ENCODE peak calls at places on chromosome 22, in five cellular contexts. One of them, this sample, is unnamed.

GRCh38 chr22:42700901-42701300 is 19.8 kb downstream of the A4GALT start:
- DNase-seq in body of pancreas: no peak
- DNase-seq in BE2C: no peak
- DNase-seq in NCI-H1417: no peak
- DNase-seq in NCI-H1092 treated with DMSO at 0.1 percent for 48 hours: no peak
- DNase-seq in this sample: no peak

GRCh38 chr22:49039625-49040024 is 788.0 kb downstream of the BRD1 start:
- DNase-seq in BE2C: no peak
- DNase-seq in NCI-H1417: no peak
- DNase-seq in body of pancreas: no peak
- DNase-seq in NCI-H1092 treated with DMSO at 0.1 percent for 48 hours: no peak
- DNase-seq in this sample: no peak

GRCh38 chr22:47818496-47818895 is 1056.0 kb downstream of the TBC1D22A start:
- DNase-seq in NCI-H1092 treated with DMSO at 0.1 percent for 48 hours: no peak
- DNase-seq in BE2C: no peak
- DNase-seq in NCI-H1417: no peak
- DNase-seq in body of pancreas: no peak
- DNase-seq in this sample: no peak

GRCh38 chr22:30946354-30946753 is 22.2 kb downstream of the MORC2 start:
- DNase-seq in BE2C: no peak
- DNase-seq in NCI-H1417: no peak
- DNase-seq in body of pancreas: no peak
- DNase-seq in NCI-H1092 treated with DMSO at 0.1 percent for 48 hours: no peak
- DNase-seq in this sample: no peak

GRCh38 chr22:38720350-38720749 is 14.6 kb downstream of the GTPBP1 start:
- DNase-seq in BE2C: no peak
- DNase-seq in NCI-H1092 treated with DMSO at 0.1 percent for 48 hours: no peak
- DNase-seq in NCI-H1417: no peak
- DNase-seq in body of pancreas: no peak
- DNase-seq in this sample: no peak

GRCh38 chr22:17562906-17563870 is at the start of gene SLC25A18:
- DNase-seq in NCI-H1417: no peak
- DNase-seq in BE2C: no peak
- DNase-seq in body of pancreas: peak; percentile 40
- DNase-seq in NCI-H1092 treated with DMSO at 0.1 percent for 48 hours: no peak
- DNase-seq in this sample: no peak

GRCh38 chr22:30591191-30591587 is 521 bp downstream of the PES1 start:
- DNase-seq in NCI-H1417: no peak
- DNase-seq in body of pancreas: no peak
- DNase-seq in NCI-H1092 treated with DMSO at 0.1 percent for 48 hours: no peak
- DNase-seq in BE2C: no peak
- DNase-seq in this sample: no peak

GRCh38 chr22:37943471-37944198 is 9.8 kb downstream of the C22orf23 start:
- DNase-seq in NCI-H1417: no peak
- DNase-seq in body of pancreas: no peak
- DNase-seq in NCI-H1092 treated with DMSO at 0.1 percent for 48 hours: no peak
- DNase-seq in BE2C: no peak
- DNase-seq in this sample: peak; percentile 38

GRCh38 chr22:30048711-30049110 is 31.6 kb upstream of the HORMAD2 start:
- DNase-seq in BE2C: no peak
- DNase-seq in NCI-H1092 treated with DMSO at 0.1 percent for 48 hours: no peak
- DNase-seq in body of pancreas: no peak
- DNase-seq in NCI-H1417: no peak
- DNase-seq in this sample: peak; percentile 24

GRCh38 chr22:39317084-39317755 is 2.2 kb downstream of the RPL3 start:
- DNase-seq in body of pancreas: no peak
- DNase-seq in NCI-H1092 treated with DMSO at 0.1 percent for 48 hours: no peak
- DNase-seq in BE2C: no peak
- DNase-seq in NCI-H1417: no peak
- DNase-seq in this sample: no peak

GRCh38 chr22:50576806-50577696 is 1.2 kb downstream of the CPT1B start:
- DNase-seq in body of pancreas: no peak
- DNase-seq in NCI-H1417: no peak
- DNase-seq in NCI-H1092 treated with DMSO at 0.1 percent for 48 hours: no peak
- DNase-seq in BE2C: no peak
- DNase-seq in this sample: no peak

GRCh38 chr22:30423296-30423958 is 2.1 kb upstream of the MTFP1 start:
- DNase-seq in NCI-H1417: peak; percentile 84
- DNase-seq in body of pancreas: no peak
- DNase-seq in BE2C: peak; percentile 30
- DNase-seq in NCI-H1092 treated with DMSO at 0.1 percent for 48 hours: no peak
- DNase-seq in this sample: peak; percentile 80

GRCh38 chr22:29916007-29916544 is 33.1 kb downstream of the MTMR3 start:
- DNase-seq in body of pancreas: no peak
- DNase-seq in NCI-H1092 treated with DMSO at 0.1 percent for 48 hours: no peak
- DNase-seq in NCI-H1417: no peak
- DNase-seq in BE2C: no peak
- DNase-seq in this sample: peak; percentile 0

GRCh38 chr22:50262460-50262911 is 1.0 kb upstream of the MAPK12 start:
- DNase-seq in body of pancreas: no peak
- DNase-seq in NCI-H1092 treated with DMSO at 0.1 percent for 48 hours: no peak
- DNase-seq in NCI-H1417: no peak
- DNase-seq in BE2C: no peak
- DNase-seq in this sample: no peak

GRCh38 chr22:47290706-47291430 is 528.4 kb downstream of the TBC1D22A start:
- DNase-seq in BE2C: no peak
- DNase-seq in body of pancreas: no peak
- DNase-seq in NCI-H1417: no peak
- DNase-seq in NCI-H1092 treated with DMSO at 0.1 percent for 48 hours: no peak
- DNase-seq in this sample: no peak

GRCh38 chr22:46054091-46054877 is 77.3 kb upstream of the WNT7B start:
- DNase-seq in body of pancreas: peak; percentile 77
- DNase-seq in NCI-H1092 treated with DMSO at 0.1 percent for 48 hours: no peak
- DNase-seq in BE2C: peak; percentile 79
- DNase-seq in NCI-H1417: no peak
- DNase-seq in this sample: peak; percentile 38

GRCh38 chr22:40040927-40041326 is 46.2 kb downstream of the FAM83F start:
- DNase-seq in BE2C: peak; percentile 70
- DNase-seq in body of pancreas: peak; percentile 49
- DNase-seq in NCI-H1092 treated with DMSO at 0.1 percent for 48 hours: peak; percentile 33
- DNase-seq in NCI-H1417: no peak
- DNase-seq in this sample: no peak

GRCh38 chr22:35315141-35315854 is 15.6 kb downstream of the TOM1 start:
- DNase-seq in BE2C: no peak
- DNase-seq in body of pancreas: no peak
- DNase-seq in NCI-H1417: no peak
- DNase-seq in NCI-H1092 treated with DMSO at 0.1 percent for 48 hours: no peak
- DNase-seq in this sample: no peak

GRCh38 chr22:35555351-35555915 is 14.8 kb downstream of the RASD2 start:
- DNase-seq in NCI-H1417: no peak
- DNase-seq in body of pancreas: no peak
- DNase-seq in BE2C: peak; percentile 58
- DNase-seq in NCI-H1092 treated with DMSO at 0.1 percent for 48 hours: no peak
- DNase-seq in this sample: no peak

GRCh38 chr22:25390297-25391240 is 171.1 kb downstream of the CRYBB2 start:
- DNase-seq in NCI-H1092 treated with DMSO at 0.1 percent for 48 hours: peak; percentile 14
- DNase-seq in BE2C: no peak
- DNase-seq in NCI-H1417: no peak
- DNase-seq in body of pancreas: no peak
- DNase-seq in this sample: no peak

GRCh38 chr22:20591660-20592310 is 84.4 kb downstream of the MED15 start:
- DNase-seq in NCI-H1417: no peak
- DNase-seq in BE2C: no peak
- DNase-seq in body of pancreas: peak; percentile 58
- DNase-seq in NCI-H1092 treated with DMSO at 0.1 percent for 48 hours: peak; percentile 90
- DNase-seq in this sample: peak; percentile 85

GRCh38 chr22:44848296-44848741 is 95.9 kb downstream of the ARHGAP8 start:
- DNase-seq in body of pancreas: no peak
- DNase-seq in BE2C: no peak
- DNase-seq in NCI-H1092 treated with DMSO at 0.1 percent for 48 hours: no peak
- DNase-seq in NCI-H1417: no peak
- DNase-seq in this sample: no peak

GRCh38 chr22:46946383-46946965 is 184.0 kb downstream of the TBC1D22A start:
- DNase-seq in body of pancreas: no peak
- DNase-seq in NCI-H1092 treated with DMSO at 0.1 percent for 48 hours: no peak
- DNase-seq in NCI-H1417: no peak
- DNase-seq in BE2C: no peak
- DNase-seq in this sample: no peak

GRCh38 chr22:20441631-20442484 is 4.2 kb upstream of the SCARF2 start:
- DNase-seq in body of pancreas: no peak
- DNase-seq in NCI-H1092 treated with DMSO at 0.1 percent for 48 hours: no peak
- DNase-seq in BE2C: peak; percentile 13
- DNase-seq in NCI-H1417: no peak
- DNase-seq in this sample: no peak

GRCh38 chr22:20607157-20607907 is 99.9 kb downstream of the MED15 start:
- DNase-seq in body of pancreas: no peak
- DNase-seq in NCI-H1092 treated with DMSO at 0.1 percent for 48 hours: peak; percentile 23
- DNase-seq in NCI-H1417: peak; percentile 35
- DNase-seq in BE2C: peak; percentile 30
- DNase-seq in this sample: peak; percentile 17

GRCh38 chr22:38218661-38219331 is 17.0 kb downstream of the MAFF start:
- DNase-seq in NCI-H1092 treated with DMSO at 0.1 percent for 48 hours: no peak
- DNase-seq in NCI-H1417: no peak
- DNase-seq in BE2C: no peak
- DNase-seq in body of pancreas: peak; percentile 89
- DNase-seq in this sample: no peak

GRCh38 chr22:37515902-37516301 is 3.3 kb downstream of the CARD10 start:
- DNase-seq in NCI-H1092 treated with DMSO at 0.1 percent for 48 hours: no peak
- DNase-seq in BE2C: no peak
- DNase-seq in body of pancreas: no peak
- DNase-seq in NCI-H1417: no peak
- DNase-seq in this sample: no peak

GRCh38 chr22:47759909-47760308 is 997.5 kb downstream of the TBC1D22A start:
- DNase-seq in BE2C: no peak
- DNase-seq in NCI-H1417: no peak
- DNase-seq in NCI-H1092 treated with DMSO at 0.1 percent for 48 hours: no peak
- DNase-seq in body of pancreas: no peak
- DNase-seq in this sample: no peak

GRCh38 chr22:39135092-39135896 is 17.2 kb downstream of the CBX7 start:
- DNase-seq in BE2C: peak; percentile 84
- DNase-seq in body of pancreas: peak; percentile 22
- DNase-seq in NCI-H1092 treated with DMSO at 0.1 percent for 48 hours: peak; percentile 19
- DNase-seq in NCI-H1417: peak; percentile 6
- DNase-seq in this sample: peak; percentile 24

GRCh38 chr22:27876684-27877083 is 42.4 kb downstream of the PITPNB start:
- DNase-seq in body of pancreas: no peak
- DNase-seq in BE2C: no peak
- DNase-seq in NCI-H1417: peak; percentile 13
- DNase-seq in NCI-H1092 treated with DMSO at 0.1 percent for 48 hours: peak; percentile 86
- DNase-seq in this sample: peak; percentile 26

GRCh38 chr22:37692627-37693285 is 4.1 kb upstream of the TRIOBP start:
- DNase-seq in NCI-H1417: no peak
- DNase-seq in NCI-H1092 treated with DMSO at 0.1 percent for 48 hours: no peak
- DNase-seq in body of pancreas: no peak
- DNase-seq in BE2C: no peak
- DNase-seq in this sample: no peak

GRCh38 chr22:30325724-30326703 is 727 bp downstream of the TBC1D10A start:
- DNase-seq in NCI-H1417: peak; percentile 38
- DNase-seq in BE2C: no peak
- DNase-seq in NCI-H1092 treated with DMSO at 0.1 percent for 48 hours: no peak
- DNase-seq in body of pancreas: peak; percentile 41
- DNase-seq in this sample: no peak

GRCh38 chr22:42066133-42066761 is 4.4 kb downstream of the NAGA start:
- DNase-seq in body of pancreas: no peak
- DNase-seq in NCI-H1417: no peak
- DNase-seq in BE2C: no peak
- DNase-seq in NCI-H1092 treated with DMSO at 0.1 percent for 48 hours: no peak
- DNase-seq in this sample: no peak

GRCh38 chr22:45886502-45886901 is 90.5 kb downstream of the WNT7B start:
- DNase-seq in NCI-H1092 treated with DMSO at 0.1 percent for 48 hours: no peak
- DNase-seq in NCI-H1417: no peak
- DNase-seq in body of pancreas: no peak
- DNase-seq in BE2C: no peak
- DNase-seq in this sample: no peak

GRCh38 chr22:22226448-22227187 is 18.0 kb upstream of the VPREB1 start:
- DNase-seq in NCI-H1092 treated with DMSO at 0.1 percent for 48 hours: no peak
- DNase-seq in body of pancreas: no peak
- DNase-seq in NCI-H1417: no peak
- DNase-seq in BE2C: no peak
- DNase-seq in this sample: no peak

GRCh38 chr22:50173221-50173982 is 2.9 kb downstream of the PANX2 start:
- DNase-seq in NCI-H1092 treated with DMSO at 0.1 percent for 48 hours: no peak
- DNase-seq in body of pancreas: no peak
- DNase-seq in BE2C: no peak
- DNase-seq in NCI-H1417: no peak
- DNase-seq in this sample: no peak

GRCh38 chr22:17272511-17272991 is 53.3 kb upstream of the ADA2 start:
- DNase-seq in NCI-H1092 treated with DMSO at 0.1 percent for 48 hours: no peak
- DNase-seq in BE2C: no peak
- DNase-seq in body of pancreas: no peak
- DNase-seq in NCI-H1417: no peak
- DNase-seq in this sample: no peak

GRCh38 chr22:30582788-30583575 is 8.5 kb upstream of the GAL3ST1 start:
- DNase-seq in NCI-H1092 treated with DMSO at 0.1 percent for 48 hours: no peak
- DNase-seq in body of pancreas: no peak
- DNase-seq in BE2C: no peak
- DNase-seq in NCI-H1417: no peak
- DNase-seq in this sample: no peak